ENCODE peak calls at places on chromosomes 2 and 18, in five cellular contexts. One of them, this sample, is unnamed. For H3K27me3, the result is how much of the 10 kb centered on the place peaks cover.

GRCh38 chr18:3645384-3646156 is 195.6 kb downstream of the TGIF1 start:
- DNase-seq in GM12878: no peak
- DNase-seq in GM23338: no peak
- DNase-seq in fibroblast of lung: peak
- DNase-seq in DND-41: peak
- DNase-seq in this sample: no peak

GRCh38 chr2:158131919-158132566 is 30.4 kb downstream of the UPP2 start:
- DNase-seq in fibroblast of lung: no peak
- DNase-seq in DND-41: no peak
- DNase-seq in GM23338: no peak
- DNase-seq in GM12878: no peak
- DNase-seq in this sample: no peak

GRCh38 chr2:714005-714741 is 37.0 kb upstream of the TMEM18 start:
- DNase-seq in GM12878: peak
- DNase-seq in DND-41: peak
- DNase-seq in GM23338: peak
- DNase-seq in fibroblast of lung: peak
- DNase-seq in this sample: peak

GRCh38 chr2:173193925-173194324 is 118.3 kb downstream of the MAP3K20 start:
- DNase-seq in DND-41: no peak
- DNase-seq in fibroblast of lung: peak
- DNase-seq in GM12878: no peak
- DNase-seq in GM23338: peak
- DNase-seq in this sample: no peak

GRCh38 chr2:190493095-190493494 is 41.4 kb downstream of the NEMP2 start:
- DNase-seq in GM12878: no peak
- DNase-seq in GM23338: no peak
- DNase-seq in DND-41: no peak
- DNase-seq in fibroblast of lung: no peak
- DNase-seq in this sample: no peak

GRCh38 chr2:238596571-238597551 is 170.1 kb downstream of the ASB1 start:
- DNase-seq in GM23338: no peak
- DNase-seq in fibroblast of lung: peak
- DNase-seq in GM12878: no peak
- DNase-seq in DND-41: no peak
- DNase-seq in this sample: peak

GRCh38 chr2:27893031-27893430 is 2.5 kb downstream of the BABAM2 start:
- DNase-seq in DND-41: no peak
- DNase-seq in GM23338: no peak
- DNase-seq in GM12878: no peak
- DNase-seq in fibroblast of lung: no peak
- DNase-seq in this sample: no peak

GRCh38 chr18:31741096-31741735 is 19.5 kb downstream of the SLC25A52 start:
- DNase-seq in GM12878: peak
- DNase-seq in fibroblast of lung: peak
- DNase-seq in DND-41: peak
- DNase-seq in GM23338: peak
- DNase-seq in this sample: peak

GRCh38 chr2:188902906-188903305 is 71.3 kb upstream of the COL3A1 start:
- DNase-seq in GM12878: no peak
- DNase-seq in DND-41: no peak
- DNase-seq in fibroblast of lung: peak
- DNase-seq in GM23338: no peak
- DNase-seq in this sample: peak

GRCh38 chr2:149596471-149596870 is 8.9 kb upstream of the MMADHC start:
- DNase-seq in GM12878: no peak
- DNase-seq in GM23338: no peak
- DNase-seq in fibroblast of lung: no peak
- DNase-seq in DND-41: no peak
- DNase-seq in this sample: no peak

GRCh38 chr18:10822457-10822856 is 296.6 kb downstream of the NAPG start:
- DNase-seq in GM12878: no peak
- DNase-seq in fibroblast of lung: no peak
- DNase-seq in DND-41: peak
- DNase-seq in GM23338: peak
- DNase-seq in this sample: no peak

GRCh38 chr18:65523461-65523860 is 227.4 kb upstream of the CDH7 start:
- DNase-seq in GM23338: peak
- DNase-seq in GM12878: no peak
- DNase-seq in fibroblast of lung: no peak
- DNase-seq in DND-41: no peak
- DNase-seq in this sample: no peak

GRCh38 chr2:84217446-84217845 is 241.6 kb downstream of the SUCLG1 start:
- DNase-seq in GM12878: no peak
- DNase-seq in fibroblast of lung: no peak
- DNase-seq in GM23338: no peak
- DNase-seq in DND-41: no peak
- DNase-seq in this sample: no peak

GRCh38 chr2:84214455-84214854 is 244.6 kb downstream of the SUCLG1 start:
- DNase-seq in GM12878: no peak
- DNase-seq in fibroblast of lung: no peak
- DNase-seq in DND-41: no peak
- DNase-seq in GM23338: peak
- DNase-seq in this sample: no peak

GRCh38 chr2:84212611-84213314 is 246.3 kb downstream of the SUCLG1 start:
- DNase-seq in DND-41: no peak
- DNase-seq in GM23338: no peak
- DNase-seq in fibroblast of lung: no peak
- DNase-seq in GM12878: peak
- DNase-seq in this sample: no peak
- H3K27me3 ChIP-seq in DND-41: under half
- H3K27me3 ChIP-seq in GM23338: under half
- H3K27me3 ChIP-seq in fibroblast of lung: under half
- H3K27me3 ChIP-seq in GM12878: under half
- H3K27me3 ChIP-seq in this sample: under half

DNA sequence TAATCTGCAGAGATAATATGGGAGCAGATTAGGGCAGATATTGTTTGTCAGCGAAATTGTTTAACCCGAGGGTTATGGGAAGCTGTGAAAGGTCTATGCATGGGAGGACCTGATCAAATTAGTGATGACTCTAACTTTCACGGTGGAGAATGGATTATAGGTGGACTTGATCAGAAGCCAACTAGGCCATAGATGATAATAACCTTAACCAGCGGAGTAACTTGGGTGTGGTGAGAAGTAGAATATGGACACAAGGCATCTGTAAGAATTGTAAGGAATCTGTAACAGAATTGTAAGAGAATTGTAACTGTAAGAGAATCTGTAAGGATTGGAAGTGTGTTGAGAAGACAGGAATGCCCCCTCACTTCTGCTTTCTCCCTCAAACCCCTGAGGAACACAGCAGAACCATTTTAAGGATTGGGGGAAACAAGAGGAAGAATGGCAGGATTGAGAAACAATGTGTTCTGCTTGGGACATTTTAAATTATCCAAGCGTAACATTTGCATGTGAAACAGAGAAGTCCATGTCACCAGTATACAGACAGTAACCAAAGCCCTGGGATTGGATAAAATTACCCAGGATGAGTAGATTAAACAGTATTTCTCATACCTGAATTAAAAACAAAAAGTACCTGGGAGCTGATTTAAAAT is 14.9 kb upstream of the SLC39A10 start:
- DNase-seq in GM23338: no peak
- DNase-seq in GM12878: no peak
- DNase-seq in fibroblast of lung: no peak
- DNase-seq in DND-41: no peak
- DNase-seq in this sample: no peak
- H3K4me2 ChIP-seq in GM23338: peak
- H3K4me2 ChIP-seq in GM12878: no peak
- H3K4me2 ChIP-seq in fibroblast of lung: no peak
- H3K4me2 ChIP-seq in DND-41: no peak
- H3K4me2 ChIP-seq in this sample: no peak

GRCh38 chr18:59554796-59555195 is 142.4 kb downstream of the CCBE1 start:
- DNase-seq in DND-41: no peak
- DNase-seq in GM23338: no peak
- DNase-seq in fibroblast of lung: no peak
- DNase-seq in GM12878: no peak
- DNase-seq in this sample: peak
- H3K27me3 ChIP-seq in DND-41: under half
- H3K27me3 ChIP-seq in GM23338: under half
- H3K27me3 ChIP-seq in fibroblast of lung: under half
- H3K27me3 ChIP-seq in GM12878: under half
- H3K27me3 ChIP-seq in this sample: under half

GRCh38 chr2:222751821-222752719 is 80.6 kb downstream of the MOGAT1 start:
- DNase-seq in GM23338: no peak
- DNase-seq in DND-41: peak
- DNase-seq in GM12878: no peak
- DNase-seq in fibroblast of lung: no peak
- DNase-seq in this sample: no peak
- H3K4me2 ChIP-seq in GM23338: no peak
- H3K4me2 ChIP-seq in DND-41: peak
- H3K4me2 ChIP-seq in GM12878: no peak
- H3K4me2 ChIP-seq in fibroblast of lung: no peak
- H3K4me2 ChIP-seq in this sample: no peak

GRCh38 chr2:176128172-176129012 is 1.1 kb upstream of the HOXD8 start:
- DNase-seq in GM12878: no peak
- DNase-seq in DND-41: no peak
- DNase-seq in fibroblast of lung: no peak
- DNase-seq in GM23338: peak
- DNase-seq in this sample: no peak

GRCh38 chr2:176129825-176130152 is 284 bp downstream of the HOXD8 start:
- DNase-seq in fibroblast of lung: no peak
- DNase-seq in GM12878: no peak
- DNase-seq in DND-41: no peak
- DNase-seq in GM23338: no peak
- DNase-seq in this sample: no peak

GRCh38 chr2:176129013-176129796 is at the start of gene HOXD8:
- DNase-seq in GM12878: no peak
- DNase-seq in DND-41: no peak
- DNase-seq in fibroblast of lung: peak
- DNase-seq in GM23338: peak
- DNase-seq in this sample: no peak

GRCh38 chr2:176126929-176127768 is 2.4 kb upstream of the HOXD8 start:
- DNase-seq in GM23338: peak
- DNase-seq in DND-41: peak
- DNase-seq in fibroblast of lung: peak
- DNase-seq in GM12878: no peak
- DNase-seq in this sample: peak

GRCh38 chr2:176127769-176128072 is 1.8 kb upstream of the HOXD8 start:
- DNase-seq in DND-41: no peak
- DNase-seq in fibroblast of lung: no peak
- DNase-seq in GM23338: no peak
- DNase-seq in GM12878: no peak
- DNase-seq in this sample: no peak
- H3K27me3 ChIP-seq in DND-41: under half
- H3K27me3 ChIP-seq in fibroblast of lung: half or more
- H3K27me3 ChIP-seq in GM23338: half or more
- H3K27me3 ChIP-seq in GM12878: under half
- H3K27me3 ChIP-seq in this sample: under half

DNA sequence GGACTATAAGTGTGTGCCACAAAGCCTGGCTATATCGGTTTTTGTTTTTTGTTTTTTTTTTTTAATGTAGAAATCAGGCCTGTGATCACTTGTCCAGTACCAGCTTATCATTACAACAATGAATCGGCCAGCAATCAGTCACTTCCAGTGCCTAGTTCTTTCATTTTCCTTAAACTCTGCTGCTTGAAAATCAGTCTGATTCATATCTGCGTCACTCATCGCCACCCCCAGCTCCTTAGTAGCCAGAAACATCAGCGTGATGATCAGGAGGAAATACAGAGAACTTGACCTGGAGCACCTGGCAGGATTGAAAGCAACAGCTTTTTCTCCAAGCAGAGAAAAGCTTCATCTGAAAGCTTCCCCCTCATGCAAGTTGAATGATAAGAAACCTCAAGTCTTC is 75.4 kb downstream of the SPTBN1 start:
- DNase-seq in DND-41: no peak
- DNase-seq in GM12878: no peak
- DNase-seq in GM23338: no peak
- DNase-seq in fibroblast of lung: peak
- DNase-seq in this sample: peak
- H3K4me2 ChIP-seq in DND-41: no peak
- H3K4me2 ChIP-seq in GM12878: no peak
- H3K4me2 ChIP-seq in GM23338: no peak
- H3K4me2 ChIP-seq in fibroblast of lung: no peak
- H3K4me2 ChIP-seq in this sample: peak

GRCh38 chr2:126749537-126749936 is 93.6 kb downstream of the GYPC start:
- DNase-seq in GM12878: no peak
- DNase-seq in DND-41: no peak
- DNase-seq in fibroblast of lung: peak
- DNase-seq in GM23338: peak
- DNase-seq in this sample: no peak
- H3K27me3 ChIP-seq in GM12878: under half
- H3K27me3 ChIP-seq in DND-41: under half
- H3K27me3 ChIP-seq in fibroblast of lung: under half
- H3K27me3 ChIP-seq in GM23338: under half
- H3K27me3 ChIP-seq in this sample: under half

DNA sequence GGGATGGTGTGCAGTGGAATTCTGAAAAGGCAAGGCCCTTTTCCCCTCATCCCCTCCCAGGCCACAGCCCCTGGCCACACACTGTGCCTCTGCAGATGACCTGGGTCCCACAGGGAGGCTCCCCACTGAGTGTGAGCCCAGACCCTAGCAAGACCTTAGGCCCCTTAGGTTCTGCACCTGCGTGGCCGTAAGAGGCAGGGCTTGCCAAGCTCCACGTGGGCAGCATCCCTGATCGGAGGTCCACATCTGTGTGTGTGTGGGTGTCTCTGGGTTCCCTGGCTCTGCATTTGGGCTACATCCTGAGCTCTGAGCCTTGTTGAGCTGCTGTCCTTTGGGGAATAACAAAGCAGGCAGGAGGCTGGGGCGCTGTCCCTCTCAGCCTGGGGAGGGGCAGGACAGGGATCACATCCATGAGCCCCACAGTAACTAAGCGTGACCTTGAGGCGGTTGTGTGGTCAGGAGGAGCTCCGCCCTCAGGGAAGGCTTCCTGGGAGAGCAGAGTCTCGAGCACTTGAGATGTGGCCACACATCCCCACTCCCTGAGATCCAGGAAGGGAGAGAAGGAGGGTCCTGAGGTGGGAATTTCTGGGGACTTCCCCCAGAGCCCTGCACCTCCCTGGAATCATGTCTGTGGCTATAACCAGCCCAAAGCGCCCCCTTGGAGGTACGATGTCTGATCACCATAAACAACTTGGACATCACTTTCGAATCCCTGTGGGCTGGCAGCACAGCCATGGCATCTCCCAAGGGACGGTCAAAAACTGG is 84.8 kb downstream of the STPG4 start:
- DNase-seq in GM23338: no peak
- DNase-seq in fibroblast of lung: no peak
- DNase-seq in DND-41: no peak
- DNase-seq in GM12878: no peak
- DNase-seq in this sample: no peak
- H3K4me2 ChIP-seq in GM23338: peak
- H3K4me2 ChIP-seq in fibroblast of lung: no peak
- H3K4me2 ChIP-seq in DND-41: no peak
- H3K4me2 ChIP-seq in GM12878: peak
- H3K4me2 ChIP-seq in this sample: no peak

GRCh38 chr18:12253517-12254136 is 534 bp upstream of the CIDEA start:
- DNase-seq in GM23338: peak
- DNase-seq in fibroblast of lung: no peak
- DNase-seq in GM12878: no peak
- DNase-seq in DND-41: no peak
- DNase-seq in this sample: no peak

GRCh38 chr18:12252061-12252460 is 2.1 kb upstream of the CIDEA start:
- DNase-seq in GM12878: no peak
- DNase-seq in DND-41: no peak
- DNase-seq in GM23338: no peak
- DNase-seq in fibroblast of lung: no peak
- DNase-seq in this sample: no peak

GRCh38 chr18:12251311-12251710 is 2.9 kb upstream of the CIDEA start:
- DNase-seq in fibroblast of lung: no peak
- DNase-seq in GM23338: no peak
- DNase-seq in DND-41: no peak
- DNase-seq in GM12878: no peak
- DNase-seq in this sample: no peak

GRCh38 chr18:12254137-12254819 is at the start of gene CIDEA:
- DNase-seq in DND-41: no peak
- DNase-seq in GM12878: no peak
- DNase-seq in GM23338: peak
- DNase-seq in fibroblast of lung: no peak
- DNase-seq in this sample: no peak

GRCh38 chr18:12253027-12253426 is 1.1 kb upstream of the CIDEA start:
- DNase-seq in GM23338: no peak
- DNase-seq in DND-41: no peak
- DNase-seq in GM12878: no peak
- DNase-seq in fibroblast of lung: no peak
- DNase-seq in this sample: no peak
- H3K27me3 ChIP-seq in GM23338: half or more
- H3K27me3 ChIP-seq in DND-41: under half
- H3K27me3 ChIP-seq in GM12878: under half
- H3K27me3 ChIP-seq in fibroblast of lung: under half
- H3K27me3 ChIP-seq in this sample: under half